ENCODE peak calls at places on chromosomes 3 and 15, in four cellular contexts. J is HepG2, K is K562, S is GM12878. E is an unnamed sample.

GRCh38 chr3:125322166-125322565 is 53.0 kb downstream of the ZNF148 start:
- DNase-seq in J (no peak), K (no peak), S (no peak), E (no peak)

GRCh38 chr3:172315401-172316091 is 132.7 kb downstream of the GHSR start:
- DNase-seq in J (no peak), K (peak), S (no peak), E (no peak)

GRCh38 chr3:192212979-192213378 is 514.4 kb downstream of the FGF12 start:
- DNase-seq in J (no peak), K (no peak), S (no peak), E (no peak)

GRCh38 chr3:17478673-17479072 is 263.8 kb downstream of the TBC1D5 start:
- DNase-seq in J (peak), K (no peak), S (no peak), E (no peak)

GRCh38 chr15:61032600-61033286 is 196.4 kb downstream of the RORA start:
- DNase-seq in J (no peak), K (no peak), S (no peak), E (no peak)

GRCh38 chr15:67941643-67942315 is 101.9 kb upstream of the RNU6-1 start:
- DNase-seq in J (peak), K (no peak), S (no peak), E (no peak)

GRCh38 chr3:100665230-100665629 is 44.1 kb upstream of the TFG start:
- DNase-seq in J (no peak), K (no peak), S (peak), E (no peak)

GRCh38 chr3:24963762-24964625 is 464.1 kb upstream of the RARB start:
- DNase-seq in J (peak), K (no peak), S (no peak), E (no peak)

GRCh38 chr3:113136071-113136470 is 75.3 kb upstream of the BOC start:
- DNase-seq in J (no peak), K (no peak), S (no peak), E (no peak)

GRCh38 chr3:2810723-2811122 is 299.5 kb downstream of the IL5RA start:
- DNase-seq in J (no peak), K (no peak), S (no peak), E (no peak)

GRCh38 chr15:26773917-26774316 is 1.1 kb upstream of the GABRB3 start:
- DNase-seq in J (no peak), K (no peak), S (no peak), E (peak)

GRCh38 chr15:86915811-86916331 is 836.2 kb downstream of the AGBL1 start:
- DNase-seq in J (peak), K (peak), S (no peak), E (peak)

GRCh38 chr3:46922426-46922825 is 44.9 kb downstream of the PTH1R start:
- DNase-seq in J (no peak), K (no peak), S (no peak), E (no peak)

GRCh38 chr3:66702126-66702525 is 201.3 kb upstream of the LRIG1 start:
- DNase-seq in J (no peak), K (no peak), S (no peak), E (no peak)

GRCh38 chr3:30626443-30627181 is 20.2 kb downstream of the TGFBR2 start:
- DNase-seq in J (no peak), K (no peak), S (no peak), E (no peak)

GRCh38 chr15:74400915-74401757 is 32.6 kb downstream of the SEMA7A start:
- DNase-seq in J (no peak), K (no peak), S (peak), E (no peak)

GRCh38 chr3:17747184-17747889 is 4.9 kb upstream of the TBC1D5 start:
- DNase-seq in J (peak), K (no peak), S (peak), E (no peak)

GRCh38 chr3:88113311-88114162 is 36.2 kb upstream of the C3orf38 start:
- DNase-seq in J (peak), K (peak), S (peak), E (peak)

GRCh38 chr15:46178138-46178537 is 543.3 kb downstream of the SQOR start:
- DNase-seq in J (no peak), K (no peak), S (no peak), E (no peak)

GRCh38 chr15:46174122-46174521 is 539.3 kb downstream of the SQOR start:
- DNase-seq in J (no peak), K (no peak), S (no peak), E (no peak)

DNA sequence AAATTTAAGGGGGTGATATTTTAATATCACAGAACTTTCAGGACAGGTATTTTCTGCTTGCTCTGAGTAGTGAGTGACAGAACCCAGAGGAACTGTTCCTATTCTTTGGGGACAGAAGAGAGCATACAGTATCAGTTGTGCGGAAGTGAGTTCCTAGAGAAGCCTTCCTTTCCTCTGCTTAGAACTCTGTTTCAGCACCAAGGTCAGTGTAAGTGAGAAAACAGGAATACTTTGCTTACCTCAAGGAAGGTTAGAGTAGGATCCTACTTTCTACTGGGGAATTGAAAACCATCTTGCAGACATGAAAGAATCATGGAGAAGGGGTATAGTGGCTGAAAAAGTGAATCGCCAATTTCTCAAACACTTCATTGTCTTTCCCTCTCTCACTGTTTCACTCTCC is 542.4 kb downstream of the SQOR start:
- DNase-seq in J (no peak), K (no peak), S (no peak), E (no peak)
- TF ChIP-seq USF2 in J (no peak), K (no peak), S (no peak), E (no peak)

GRCh38 chr3:127213381-127213918 is 20.5 kb downstream of the PRR23E start:
- DNase-seq in J (no peak), K (no peak), S (no peak), E (no peak)
- TF ChIP-seq CBFB in J (no peak), K (no peak), S (no peak), E (no peak)

GRCh38 chr15:33580526-33580925 is 269.8 kb downstream of the RYR3 start:
- DNase-seq in J (no peak), K (no peak), S (no peak), E (no peak)

GRCh38 chr15:33581032-33581431 is 270.3 kb downstream of the RYR3 start:
- DNase-seq in J (no peak), K (no peak), S (no peak), E (no peak)

GRCh38 chr15:33587773-33588172 is 277.0 kb downstream of the RYR3 start:
- DNase-seq in J (no peak), K (no peak), S (no peak), E (no peak)

GRCh38 chr15:33586791-33587697 is 276.3 kb downstream of the RYR3 start:
- DNase-seq in J (no peak), K (no peak), S (no peak), E (no peak)

GRCh38 chr15:33584797-33585196 is 274.0 kb downstream of the RYR3 start:
- DNase-seq in J (no peak), K (no peak), S (no peak), E (no peak)
- TF ChIP-seq USF2 in J (no peak), K (no peak), S (no peak), E (no peak)

DNA sequence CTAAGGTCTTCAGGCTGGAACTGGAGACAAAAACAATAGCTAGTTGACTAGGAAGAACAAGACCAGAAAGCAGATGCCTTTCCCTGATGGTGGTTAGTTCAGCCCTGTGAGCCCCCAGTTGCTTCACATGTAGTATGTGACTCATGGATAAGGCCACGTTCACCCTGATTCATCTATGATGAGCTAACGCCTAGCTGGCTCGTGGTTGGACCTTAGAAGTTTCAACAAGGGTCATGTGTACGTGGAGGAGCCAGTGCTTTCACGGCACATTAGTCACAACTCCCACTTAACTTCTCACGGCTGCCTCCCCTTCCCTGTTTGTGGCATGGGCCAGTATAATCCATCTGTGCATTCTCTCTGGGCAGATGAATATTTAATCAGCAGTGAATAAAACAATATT is 20.6 kb downstream of the COL8A1 start:
- DNase-seq in J (no peak), K (no peak), S (no peak), E (no peak)
- TF ChIP-seq CBFB in J (no peak), K (no peak), S (no peak), E (no peak)

DNA sequence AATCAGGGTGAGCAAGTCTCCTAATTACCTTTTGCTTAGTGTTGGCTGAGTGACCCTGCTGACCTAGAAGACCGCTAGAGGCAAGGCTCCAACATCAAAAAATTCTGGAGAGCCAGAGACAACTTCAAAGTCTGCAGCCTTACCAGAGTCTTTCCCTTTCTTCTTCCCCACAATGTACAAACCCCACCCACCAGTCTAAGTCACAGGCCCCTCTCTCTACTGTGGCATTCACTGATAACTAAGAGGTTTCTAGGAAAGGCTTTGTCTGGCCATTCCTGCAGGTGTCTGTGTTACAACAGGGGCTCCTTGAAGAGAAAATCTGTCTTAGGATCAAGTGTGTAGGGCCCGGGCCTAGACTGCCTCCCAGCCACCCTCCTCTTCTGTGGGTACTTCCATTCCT is 523 bp downstream of the MYH15 start:
- DNase-seq in J (no peak), K (no peak), S (no peak), E (no peak)
- TF ChIP-seq USF2 in J (no peak), K (no peak), S (no peak), E (no peak)

DNA sequence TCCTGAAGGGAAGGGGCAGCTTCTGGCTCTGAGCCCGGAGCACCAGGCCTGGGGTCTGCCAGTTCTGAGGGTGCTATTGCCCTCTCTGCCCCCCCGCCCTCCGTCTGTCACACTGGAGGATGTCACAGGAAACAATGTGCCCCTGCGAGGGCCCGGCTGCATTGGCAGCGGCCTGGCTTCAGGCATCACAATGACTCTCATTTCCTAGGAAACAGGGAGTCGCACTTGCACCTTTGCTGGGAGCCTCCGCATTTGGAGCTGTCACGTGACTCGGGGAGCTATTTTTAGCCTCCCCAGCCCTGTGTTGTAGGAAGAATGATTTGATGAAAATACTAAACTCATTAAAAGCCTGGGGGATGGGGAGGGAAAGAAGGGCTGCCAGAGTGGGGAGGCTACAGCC is 518.9 kb downstream of the SHQ1 start:
- DNase-seq in J (no peak), K (no peak), S (no peak), E (no peak)
- TF ChIP-seq CBFB in J (no peak), K (no peak), S (no peak), E (no peak)

GRCh38 chr3:134600685-134601502 is 49.9 kb downstream of the KY start:
- DNase-seq in J (peak), K (peak), S (no peak), E (peak)
- TF ChIP-seq USF2 in J (no peak), K (no peak), S (no peak), E (no peak)

GRCh38 chr3:23859839-23860382 is 54.2 kb downstream of the UBE2E1 start:
- DNase-seq in J (no peak), K (no peak), S (no peak), E (no peak)

GRCh38 chr3:23861689-23862088 is 55.1 kb downstream of the NKIRAS1 start:
- DNase-seq in J (no peak), K (no peak), S (no peak), E (no peak)

GRCh38 chr3:23865595-23866396 is 51.0 kb downstream of the NKIRAS1 start:
- DNase-seq in J (peak), K (no peak), S (peak), E (peak)

GRCh38 chr3:23864954-23865353 is 51.8 kb downstream of the NKIRAS1 start:
- DNase-seq in J (no peak), K (no peak), S (no peak), E (no peak)

DNA sequence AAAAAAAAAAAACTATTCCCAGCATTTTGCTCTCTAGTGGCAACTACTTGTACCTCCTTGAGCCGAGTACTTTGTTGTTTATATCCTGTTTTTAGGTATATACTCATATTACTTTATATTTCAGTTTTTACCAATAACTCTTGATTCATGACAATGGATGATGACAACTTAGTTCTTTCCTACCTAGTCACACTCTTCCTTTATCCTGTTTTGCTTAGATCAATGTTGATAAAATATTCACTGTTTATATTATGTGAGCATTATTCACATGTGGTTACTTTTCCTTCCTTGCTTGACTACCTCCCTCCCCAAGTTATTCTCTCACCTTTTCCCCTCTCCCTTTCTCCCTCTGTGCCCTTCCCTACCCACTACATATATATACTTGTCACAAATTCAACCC is 53.7 kb downstream of the NKIRAS1 start:
- DNase-seq in J (no peak), K (no peak), S (no peak), E (no peak)
- TF ChIP-seq CBFB in J (no peak), K (no peak), S (no peak), E (no peak)

GRCh38 chr3:12201813-12202212 is 43.1 kb upstream of the TIMP4 start:
- DNase-seq in J (no peak), K (no peak), S (no peak), E (no peak)
- TF ChIP-seq USF2 in J (no peak), K (no peak), S (no peak), E (no peak)

E was measured in WTC11.